ENCODE peak calls at places on chromosome 11, in six cellular contexts. One of them, this sample, is unnamed.

GRCh38 chr11:21405403-21405802 is 736.0 kb downstream of the NELL1 start:
- DNase-seq in GM12878: no peak
- DNase-seq in tibial nerve: no peak
- DNase-seq in heart left ventricle: no peak
- DNase-seq in lower leg skin: no peak
- DNase-seq in K562: no peak
- DNase-seq in this sample: no peak

GRCh38 chr11:67584205-67584880 is 731 bp downstream of the GSTP1 start:
- DNase-seq in GM12878: no peak
- DNase-seq in tibial nerve: peak
- DNase-seq in heart left ventricle: peak
- DNase-seq in lower leg skin: peak
- DNase-seq in K562: peak
- DNase-seq in this sample: peak

GRCh38 chr11:111698852-111699559 is 67.2 kb downstream of the PPP2R1B start:
- DNase-seq in GM12878: no peak
- DNase-seq in tibial nerve: no peak
- DNase-seq in heart left ventricle: no peak
- DNase-seq in lower leg skin: no peak
- DNase-seq in K562: peak
- DNase-seq in this sample: peak

GRCh38 chr11:112555491-112556364 is 295.1 kb upstream of the PLET1 start:
- DNase-seq in GM12878: no peak
- DNase-seq in tibial nerve: no peak
- DNase-seq in heart left ventricle: peak
- DNase-seq in lower leg skin: no peak
- DNase-seq in K562: peak
- DNase-seq in this sample: peak

GRCh38 chr11:134916829-134917228 is 504.8 kb upstream of the B3GAT1 start:
- DNase-seq in GM12878: no peak
- DNase-seq in tibial nerve: no peak
- DNase-seq in heart left ventricle: no peak
- DNase-seq in lower leg skin: peak
- DNase-seq in K562: no peak
- DNase-seq in this sample: no peak

GRCh38 chr11:62472063-62472884 is 53.4 kb downstream of the SCGB1A1 start:
- DNase-seq in GM12878: no peak
- DNase-seq in tibial nerve: no peak
- DNase-seq in heart left ventricle: no peak
- DNase-seq in lower leg skin: no peak
- DNase-seq in K562: peak
- DNase-seq in this sample: peak

GRCh38 chr11:5994791-5995190 is 8.0 kb upstream of the OR52L1 start:
- DNase-seq in GM12878: no peak
- DNase-seq in tibial nerve: no peak
- DNase-seq in heart left ventricle: no peak
- DNase-seq in lower leg skin: no peak
- DNase-seq in K562: no peak
- DNase-seq in this sample: no peak

GRCh38 chr11:9691865-9692264 is 28.0 kb downstream of the SWAP70 start:
- DNase-seq in GM12878: no peak
- DNase-seq in tibial nerve: no peak
- DNase-seq in heart left ventricle: no peak
- DNase-seq in lower leg skin: no peak
- DNase-seq in K562: no peak
- DNase-seq in this sample: no peak

GRCh38 chr11:47899801-47900200 is 51.7 kb upstream of the NUP160 start:
- DNase-seq in GM12878: peak
- DNase-seq in tibial nerve: no peak
- DNase-seq in heart left ventricle: no peak
- DNase-seq in lower leg skin: no peak
- DNase-seq in K562: no peak
- DNase-seq in this sample: no peak

GRCh38 chr11:11818529-11819121 is 23.1 kb upstream of the USP47 start:
- DNase-seq in GM12878: no peak
- DNase-seq in tibial nerve: no peak
- DNase-seq in heart left ventricle: no peak
- DNase-seq in lower leg skin: no peak
- DNase-seq in K562: no peak
- DNase-seq in this sample: no peak

GRCh38 chr11:108601150-108601549 is 7.6 kb upstream of the EXPH5 start:
- DNase-seq in GM12878: no peak
- DNase-seq in tibial nerve: no peak
- DNase-seq in heart left ventricle: no peak
- DNase-seq in lower leg skin: no peak
- DNase-seq in K562: no peak
- DNase-seq in this sample: no peak

GRCh38 chr11:118338637-118339061 is 3.9 kb downstream of the CD3D start:
- DNase-seq in GM12878: no peak
- DNase-seq in tibial nerve: no peak
- DNase-seq in heart left ventricle: no peak
- DNase-seq in lower leg skin: no peak
- DNase-seq in K562: peak
- DNase-seq in this sample: peak

GRCh38 chr11:44290206-44290605 is 19.7 kb downstream of the ALX4 start:
- DNase-seq in GM12878: no peak
- DNase-seq in tibial nerve: no peak
- DNase-seq in heart left ventricle: no peak
- DNase-seq in lower leg skin: no peak
- DNase-seq in K562: no peak
- DNase-seq in this sample: no peak

GRCh38 chr11:3755151-3755550 is 42.2 kb downstream of the NUP98 start:
- DNase-seq in GM12878: no peak
- DNase-seq in tibial nerve: no peak
- DNase-seq in heart left ventricle: no peak
- DNase-seq in lower leg skin: no peak
- DNase-seq in K562: no peak
- DNase-seq in this sample: no peak

GRCh38 chr11:2691991-2692841 is 7.6 kb downstream of the KCNQ1OT1 start:
- DNase-seq in GM12878: no peak
- DNase-seq in tibial nerve: no peak
- DNase-seq in heart left ventricle: no peak
- DNase-seq in lower leg skin: peak
- DNase-seq in K562: no peak
- DNase-seq in this sample: peak

GRCh38 chr11:117090111-117090706 is 8.0 kb downstream of the SIK3 start:
- DNase-seq in GM12878: no peak
- DNase-seq in tibial nerve: no peak
- DNase-seq in heart left ventricle: no peak
- DNase-seq in lower leg skin: no peak
- DNase-seq in K562: no peak
- DNase-seq in this sample: no peak

GRCh38 chr11:91261513-91261912 is 963.1 kb upstream of the FAT3 start:
- DNase-seq in GM12878: no peak
- DNase-seq in tibial nerve: no peak
- DNase-seq in heart left ventricle: no peak
- DNase-seq in lower leg skin: no peak
- DNase-seq in K562: no peak
- DNase-seq in this sample: no peak

GRCh38 chr11:64245401-64245796 is 1.3 kb downstream of the PPP1R14B start:
- DNase-seq in GM12878: no peak
- DNase-seq in tibial nerve: no peak
- DNase-seq in heart left ventricle: no peak
- DNase-seq in lower leg skin: no peak
- DNase-seq in K562: no peak
- DNase-seq in this sample: no peak

GRCh38 chr11:64244107-64244506 is 2.6 kb downstream of the PPP1R14B start:
- DNase-seq in GM12878: no peak
- DNase-seq in tibial nerve: no peak
- DNase-seq in heart left ventricle: no peak
- DNase-seq in lower leg skin: no peak
- DNase-seq in K562: no peak
- DNase-seq in this sample: no peak

GRCh38 chr11:64246874-64247728 is at the start of gene PPP1R14B:
- DNase-seq in GM12878: no peak
- DNase-seq in tibial nerve: peak
- DNase-seq in heart left ventricle: peak
- DNase-seq in lower leg skin: peak
- DNase-seq in K562: peak
- DNase-seq in this sample: peak

GRCh38 chr11:64244966-64245365 is 1.8 kb downstream of the PPP1R14B start:
- DNase-seq in GM12878: no peak
- DNase-seq in tibial nerve: no peak
- DNase-seq in heart left ventricle: no peak
- DNase-seq in lower leg skin: no peak
- DNase-seq in K562: no peak
- DNase-seq in this sample: no peak

DNA sequence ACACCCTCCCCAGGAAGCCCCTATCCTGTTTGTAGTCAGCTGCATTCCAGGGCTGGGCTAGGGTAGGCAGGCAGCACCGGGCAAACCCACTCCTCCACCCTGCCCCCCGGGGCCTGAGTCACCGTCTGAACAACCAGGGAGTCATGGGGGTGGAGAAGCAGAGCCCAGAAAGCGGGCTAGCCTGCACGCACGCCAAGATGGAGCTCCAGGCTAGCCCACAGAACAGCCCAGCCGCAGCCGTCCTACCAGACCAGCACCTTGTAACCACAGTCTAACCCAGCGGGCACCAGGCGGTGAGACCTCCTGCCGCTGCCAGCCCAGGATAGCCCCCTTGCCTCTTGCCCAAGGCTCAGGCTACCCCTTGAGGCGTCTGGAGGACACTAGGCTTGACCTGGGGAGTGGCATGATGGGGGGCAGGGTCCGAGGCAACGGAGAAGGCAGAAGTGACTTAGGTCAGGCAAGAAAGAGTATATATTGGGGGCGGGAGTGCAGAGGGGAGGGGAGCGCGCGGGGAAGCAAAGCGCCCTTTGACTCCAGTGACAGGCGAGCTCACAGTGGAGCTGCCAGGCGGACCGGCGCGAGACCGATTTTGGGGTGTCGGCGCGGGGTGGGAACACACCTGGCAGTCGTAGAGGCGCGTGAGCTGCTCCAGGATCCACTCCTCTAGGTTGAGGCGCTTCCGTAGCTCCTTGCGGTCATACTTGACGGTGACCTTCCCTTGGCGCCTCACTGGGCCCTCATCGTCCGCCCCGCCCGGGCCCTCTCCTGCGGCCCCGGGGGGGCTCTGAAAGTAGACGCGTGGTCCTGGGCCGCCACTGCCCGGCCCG is 733 bp downstream of the PPP1R14B start:
- DNase-seq in GM12878: no peak
- DNase-seq in tibial nerve: peak
- DNase-seq in heart left ventricle: no peak
- DNase-seq in lower leg skin: peak
- DNase-seq in K562: peak
- DNase-seq in this sample: peak
- TF ChIP-seq POLR2A in GM12878: peak
- TF ChIP-seq POLR2A in tibial nerve: no peak
- TF ChIP-seq POLR2A in heart left ventricle: no peak
- TF ChIP-seq POLR2A in lower leg skin: no peak
- TF ChIP-seq POLR2A in K562: peak
- TF ChIP-seq POLR2A in this sample: peak

DNA sequence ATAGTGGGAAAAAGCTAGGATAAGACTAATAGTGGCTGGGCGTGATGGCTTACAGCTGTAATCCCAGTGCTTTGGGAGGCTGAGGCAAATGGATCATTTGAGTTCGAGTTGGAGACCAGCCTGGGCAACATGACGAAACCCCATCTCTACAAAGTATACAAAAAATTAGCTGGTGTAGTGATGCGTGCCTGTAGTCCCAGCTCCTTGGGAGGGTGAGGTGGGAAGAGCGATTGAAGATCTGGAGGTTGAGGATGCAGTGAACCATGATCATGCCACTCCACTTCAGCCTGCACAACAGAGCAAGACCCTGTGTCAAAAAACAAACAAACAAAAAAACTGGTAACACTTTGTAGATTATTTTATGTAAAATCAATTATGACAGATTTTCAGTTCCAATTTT is 8.8 kb downstream of the ARHGAP42 start:
- DNase-seq in GM12878: no peak
- DNase-seq in tibial nerve: no peak
- DNase-seq in heart left ventricle: no peak
- DNase-seq in lower leg skin: no peak
- DNase-seq in K562: no peak
- DNase-seq in this sample: no peak
- TF ChIP-seq POLR2A in GM12878: no peak
- TF ChIP-seq POLR2A in tibial nerve: no peak
- TF ChIP-seq POLR2A in heart left ventricle: no peak
- TF ChIP-seq POLR2A in lower leg skin: no peak
- TF ChIP-seq POLR2A in K562: no peak
- TF ChIP-seq POLR2A in this sample: no peak

GRCh38 chr11:121055076-121055475 is 31.2 kb downstream of the TBCEL start:
- DNase-seq in GM12878: no peak
- DNase-seq in tibial nerve: no peak
- DNase-seq in heart left ventricle: no peak
- DNase-seq in lower leg skin: no peak
- DNase-seq in K562: no peak
- DNase-seq in this sample: no peak
- TF ChIP-seq POLR2A in GM12878: no peak
- TF ChIP-seq POLR2A in tibial nerve: no peak
- TF ChIP-seq POLR2A in heart left ventricle: no peak
- TF ChIP-seq POLR2A in lower leg skin: no peak
- TF ChIP-seq POLR2A in K562: no peak
- TF ChIP-seq POLR2A in this sample: no peak

DNA sequence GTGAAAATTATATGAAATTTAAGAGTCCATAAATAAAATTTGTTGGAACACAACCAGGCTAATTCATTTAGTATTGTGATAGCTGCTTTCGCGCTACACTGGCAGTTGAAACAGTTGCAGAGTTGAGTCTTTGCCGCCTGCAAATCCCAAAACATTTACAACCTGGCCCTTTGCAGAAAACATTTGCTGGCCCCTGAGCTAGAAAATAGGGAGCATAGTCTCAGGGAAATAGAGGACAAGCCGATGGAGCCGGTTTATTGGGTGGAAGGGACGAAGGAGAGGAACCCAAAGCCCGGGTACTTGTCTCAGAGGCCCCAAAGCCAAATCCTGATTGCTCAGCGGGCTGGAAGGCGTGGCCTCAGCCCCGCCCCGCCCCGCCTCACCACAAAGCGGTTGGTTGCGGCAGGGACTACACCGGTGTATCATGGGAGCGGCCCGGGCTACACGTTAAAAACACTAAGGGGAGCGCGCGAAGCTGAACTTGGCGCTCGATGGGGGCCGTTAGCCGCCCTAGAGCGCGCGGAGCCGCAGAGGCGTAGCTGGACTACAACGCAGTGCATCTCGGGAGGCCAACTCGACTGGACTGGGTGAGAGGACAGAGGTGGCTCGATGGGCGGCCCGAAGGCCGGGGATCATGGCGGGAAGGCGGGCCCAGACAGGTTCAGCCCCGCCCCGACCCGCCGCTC is 347 bp upstream of the SAC3D1 start:
- DNase-seq in GM12878: peak
- DNase-seq in tibial nerve: peak
- DNase-seq in heart left ventricle: peak
- DNase-seq in lower leg skin: peak
- DNase-seq in K562: peak
- DNase-seq in this sample: peak
- TF ChIP-seq POLR2A in GM12878: peak
- TF ChIP-seq POLR2A in tibial nerve: peak
- TF ChIP-seq POLR2A in heart left ventricle: no peak
- TF ChIP-seq POLR2A in lower leg skin: no peak
- TF ChIP-seq POLR2A in K562: peak
- TF ChIP-seq POLR2A in this sample: peak

GRCh38 chr11:64207247-64208085 is 945 bp downstream of the FERMT3 start:
- DNase-seq in GM12878: peak
- DNase-seq in tibial nerve: no peak
- DNase-seq in heart left ventricle: peak
- DNase-seq in lower leg skin: peak
- DNase-seq in K562: peak
- DNase-seq in this sample: peak
- TF ChIP-seq POLR2A in GM12878: peak
- TF ChIP-seq POLR2A in tibial nerve: no peak
- TF ChIP-seq POLR2A in heart left ventricle: no peak
- TF ChIP-seq POLR2A in lower leg skin: no peak
- TF ChIP-seq POLR2A in K562: peak
- TF ChIP-seq POLR2A in this sample: peak

GRCh38 chr11:58576792-58577440 is 1.3 kb upstream of the LPXN start:
- DNase-seq in GM12878: no peak
- DNase-seq in tibial nerve: no peak
- DNase-seq in heart left ventricle: no peak
- DNase-seq in lower leg skin: no peak
- DNase-seq in K562: no peak
- DNase-seq in this sample: peak
- TF ChIP-seq POLR2A in GM12878: no peak
- TF ChIP-seq POLR2A in tibial nerve: no peak
- TF ChIP-seq POLR2A in heart left ventricle: no peak
- TF ChIP-seq POLR2A in lower leg skin: no peak
- TF ChIP-seq POLR2A in K562: no peak
- TF ChIP-seq POLR2A in this sample: no peak